ENCODE peak calls at places on chromosomes 7 and 10, in seven cellular contexts. One of them, this sample, is unnamed.

GRCh38 chr7:130917669-130918128 is 183.7 kb upstream of the KLF14 start:
- DNase-seq in fibroblast of pulmonary artery: no peak
- DNase-seq in T-helper 2 cell: no peak
- DNase-seq in fibroblast of mammary gland: peak; percentile 80
- DNase-seq in HFFc6: peak; percentile 51
- DNase-seq in ACHN: peak; percentile 70
- DNase-seq in T-helper 1 cell: no peak
- DNase-seq in this sample: no peak

GRCh38 chr7:139648617-139648932 is 125.1 kb downstream of the CLEC2L start:
- DNase-seq in ACHN: no peak
- DNase-seq in T-helper 1 cell: no peak
- DNase-seq in fibroblast of pulmonary artery: no peak
- DNase-seq in fibroblast of mammary gland: no peak
- DNase-seq in HFFc6: no peak
- DNase-seq in T-helper 2 cell: no peak
- DNase-seq in this sample: no peak

GRCh38 chr7:130930710-130931109 is 196.7 kb upstream of the KLF14 start:
- DNase-seq in T-helper 1 cell: no peak
- DNase-seq in fibroblast of pulmonary artery: no peak
- DNase-seq in fibroblast of mammary gland: no peak
- DNase-seq in ACHN: no peak
- DNase-seq in HFFc6: no peak
- DNase-seq in T-helper 2 cell: no peak
- DNase-seq in this sample: no peak

GRCh38 chr7:130649004-130649790 is 19.4 kb downstream of the COPG2 start:
- DNase-seq in HFFc6: peak; percentile 88
- DNase-seq in ACHN: peak; percentile 19
- DNase-seq in T-helper 1 cell: no peak
- DNase-seq in T-helper 2 cell: no peak
- DNase-seq in fibroblast of pulmonary artery: peak; percentile 33
- DNase-seq in fibroblast of mammary gland: peak; percentile 80
- DNase-seq in this sample: peak; percentile 53

GRCh38 chr7:105205592-105206211 is 183.0 kb downstream of the SRPK2 start:
- DNase-seq in fibroblast of pulmonary artery: peak; percentile 15
- DNase-seq in T-helper 2 cell: peak; percentile 7
- DNase-seq in ACHN: no peak
- DNase-seq in T-helper 1 cell: no peak
- DNase-seq in HFFc6: no peak
- DNase-seq in fibroblast of mammary gland: no peak
- DNase-seq in this sample: no peak

GRCh38 chr7:106223156-106223555 is 61.6 kb downstream of the NAMPT start:
- DNase-seq in T-helper 1 cell: no peak
- DNase-seq in T-helper 2 cell: no peak
- DNase-seq in HFFc6: no peak
- DNase-seq in fibroblast of mammary gland: no peak
- DNase-seq in ACHN: no peak
- DNase-seq in fibroblast of pulmonary artery: no peak
- DNase-seq in this sample: no peak

GRCh38 chr10:33376976-33377657 is 42.6 kb upstream of the NRP1 start:
- DNase-seq in fibroblast of pulmonary artery: peak; percentile 71
- DNase-seq in T-helper 1 cell: no peak
- DNase-seq in ACHN: peak; percentile 4
- DNase-seq in T-helper 2 cell: no peak
- DNase-seq in fibroblast of mammary gland: peak; percentile 92
- DNase-seq in HFFc6: peak; percentile 62
- DNase-seq in this sample: peak; percentile 21

GRCh38 chr10:96673318-96674099 is 46.8 kb downstream of the PIK3AP1 start:
- DNase-seq in T-helper 1 cell: no peak
- DNase-seq in T-helper 2 cell: no peak
- DNase-seq in ACHN: peak; percentile 85
- DNase-seq in HFFc6: no peak
- DNase-seq in fibroblast of pulmonary artery: peak; percentile 9
- DNase-seq in fibroblast of mammary gland: peak; percentile 19
- DNase-seq in this sample: peak; percentile 32

GRCh38 chr10:133476641-133476990 is 22.9 kb downstream of the SCART1 start:
- DNase-seq in fibroblast of mammary gland: no peak
- DNase-seq in T-helper 2 cell: no peak
- DNase-seq in ACHN: no peak
- DNase-seq in HFFc6: no peak
- DNase-seq in T-helper 1 cell: no peak
- DNase-seq in fibroblast of pulmonary artery: no peak
- DNase-seq in this sample: no peak

GRCh38 chr10:81108516-81109199 is 571.0 kb downstream of the SH2D4B start:
- DNase-seq in fibroblast of pulmonary artery: no peak
- DNase-seq in T-helper 2 cell: no peak
- DNase-seq in T-helper 1 cell: no peak
- DNase-seq in fibroblast of mammary gland: no peak
- DNase-seq in ACHN: no peak
- DNase-seq in HFFc6: no peak
- DNase-seq in this sample: no peak

GRCh38 chr10:122055252-122055651 is 66.3 kb downstream of the TACC2 start:
- DNase-seq in fibroblast of pulmonary artery: no peak
- DNase-seq in T-helper 1 cell: no peak
- DNase-seq in fibroblast of mammary gland: no peak
- DNase-seq in HFFc6: no peak
- DNase-seq in ACHN: no peak
- DNase-seq in T-helper 2 cell: no peak
- DNase-seq in this sample: no peak

GRCh38 chr7:107605223-107605815 is 25.3 kb downstream of the BCAP29 start:
- DNase-seq in fibroblast of mammary gland: no peak
- DNase-seq in ACHN: no peak
- DNase-seq in fibroblast of pulmonary artery: no peak
- DNase-seq in T-helper 1 cell: no peak
- DNase-seq in T-helper 2 cell: no peak
- DNase-seq in HFFc6: no peak
- DNase-seq in this sample: no peak

GRCh38 chr10:42975558-42976352 is 101.1 kb upstream of the RET start:
- DNase-seq in T-helper 1 cell: no peak
- DNase-seq in fibroblast of pulmonary artery: no peak
- DNase-seq in ACHN: no peak
- DNase-seq in T-helper 2 cell: no peak
- DNase-seq in fibroblast of mammary gland: no peak
- DNase-seq in HFFc6: no peak
- DNase-seq in this sample: no peak

GRCh38 chr10:18376650-18377049 is 236.4 kb downstream of the CACNB2 start:
- DNase-seq in fibroblast of pulmonary artery: no peak
- DNase-seq in T-helper 1 cell: no peak
- DNase-seq in fibroblast of mammary gland: no peak
- DNase-seq in ACHN: no peak
- DNase-seq in T-helper 2 cell: no peak
- DNase-seq in HFFc6: no peak
- DNase-seq in this sample: no peak

GRCh38 chr7:108347616-108348015 is 108.6 kb downstream of the NRCAM start:
- DNase-seq in T-helper 2 cell: no peak
- DNase-seq in fibroblast of pulmonary artery: peak; percentile 79
- DNase-seq in fibroblast of mammary gland: peak; percentile 63
- DNase-seq in HFFc6: peak; percentile 48
- DNase-seq in T-helper 1 cell: no peak
- DNase-seq in ACHN: peak; percentile 78
- DNase-seq in this sample: peak; percentile 47

GRCh38 chr10:1247598-1248261 is 191.5 kb downstream of the WDR37 start:
- DNase-seq in ACHN: no peak
- DNase-seq in T-helper 1 cell: no peak
- DNase-seq in HFFc6: no peak
- DNase-seq in T-helper 2 cell: no peak
- DNase-seq in fibroblast of pulmonary artery: no peak
- DNase-seq in fibroblast of mammary gland: no peak
- DNase-seq in this sample: no peak

GRCh38 chr10:15152556-15152955 is 15.9 kb downstream of the NMT2 start:
- DNase-seq in fibroblast of mammary gland: no peak
- DNase-seq in T-helper 1 cell: no peak
- DNase-seq in T-helper 2 cell: no peak
- DNase-seq in HFFc6: no peak
- DNase-seq in fibroblast of pulmonary artery: no peak
- DNase-seq in ACHN: no peak
- DNase-seq in this sample: no peak

GRCh38 chr10:96387151-96387550 is 28.3 kb upstream of the OPALIN start:
- DNase-seq in fibroblast of mammary gland: no peak
- DNase-seq in T-helper 2 cell: no peak
- DNase-seq in T-helper 1 cell: no peak
- DNase-seq in HFFc6: peak; percentile 34
- DNase-seq in fibroblast of pulmonary artery: no peak
- DNase-seq in ACHN: no peak
- DNase-seq in this sample: no peak

GRCh38 chr10:73182568-73182967 is 14.6 kb downstream of the FAM149B1 start:
- DNase-seq in ACHN: no peak
- DNase-seq in HFFc6: peak; percentile 57
- DNase-seq in fibroblast of pulmonary artery: peak; percentile 60
- DNase-seq in T-helper 2 cell: no peak
- DNase-seq in T-helper 1 cell: no peak
- DNase-seq in fibroblast of mammary gland: peak; percentile 16
- DNase-seq in this sample: peak; percentile 77

GRCh38 chr7:78052112-78052511 is 253.5 kb downstream of the PHTF2 start:
- DNase-seq in fibroblast of mammary gland: no peak
- DNase-seq in T-helper 1 cell: no peak
- DNase-seq in fibroblast of pulmonary artery: no peak
- DNase-seq in HFFc6: no peak
- DNase-seq in T-helper 2 cell: no peak
- DNase-seq in ACHN: no peak
- DNase-seq in this sample: no peak

This sample was measured in brain microvascular endothelial cell.